ENCODE peak calls at places on chromosomes 11 and 22, in five cellular contexts. One of them, this sample, is unnamed.

GRCh38 chr22:22397292-22397870 is 111.2 kb downstream of the ZNF280B start:
- DNase-seq in endothelial cell of umbilical vein: no peak
- DNase-seq in NT2/D1: no peak
- DNase-seq in fibroblast of lung: no peak
- DNase-seq in adipocyte: peak; percentile 14
- DNase-seq in this sample: peak; percentile 70

GRCh38 chr22:45503071-45503815 is 560 bp downstream of the FBLN1 start:
- DNase-seq in fibroblast of lung: no peak
- DNase-seq in adipocyte: no peak
- DNase-seq in NT2/D1: no peak
- DNase-seq in endothelial cell of umbilical vein: no peak
- DNase-seq in this sample: peak; percentile 81

GRCh38 chr11:117228091-117228490 is 3.8 kb downstream of the PCSK7 start:
- DNase-seq in endothelial cell of umbilical vein: no peak
- DNase-seq in NT2/D1: no peak
- DNase-seq in adipocyte: no peak
- DNase-seq in fibroblast of lung: no peak
- DNase-seq in this sample: no peak

GRCh38 chr11:84316866-84317560 is 1030.8 kb upstream of the CCDC90B start:
- DNase-seq in NT2/D1: peak; percentile 1
- DNase-seq in endothelial cell of umbilical vein: no peak
- DNase-seq in adipocyte: peak; percentile 15
- DNase-seq in fibroblast of lung: peak; percentile 56
- DNase-seq in this sample: peak; percentile 49

GRCh38 chr11:2690596-2691354 is 9.0 kb downstream of the KCNQ1OT1 start:
- DNase-seq in fibroblast of lung: no peak
- DNase-seq in endothelial cell of umbilical vein: no peak
- DNase-seq in adipocyte: no peak
- DNase-seq in NT2/D1: peak; percentile 49
- DNase-seq in this sample: peak; percentile 56

GRCh38 chr11:70341881-70342429 is 56.4 kb upstream of the CTTN start:
- DNase-seq in NT2/D1: no peak
- DNase-seq in endothelial cell of umbilical vein: no peak
- DNase-seq in adipocyte: no peak
- DNase-seq in fibroblast of lung: no peak
- DNase-seq in this sample: peak; percentile 55

GRCh38 chr11:92125316-92125715 is 99.3 kb upstream of the FAT3 start:
- DNase-seq in fibroblast of lung: no peak
- DNase-seq in NT2/D1: no peak
- DNase-seq in endothelial cell of umbilical vein: no peak
- DNase-seq in adipocyte: no peak
- DNase-seq in this sample: no peak

GRCh38 chr11:65417221-65417701 is 5.3 kb upstream of the NEAT1 start:
- DNase-seq in endothelial cell of umbilical vein: peak; percentile 26
- DNase-seq in adipocyte: peak; percentile 4
- DNase-seq in NT2/D1: no peak
- DNase-seq in fibroblast of lung: no peak
- DNase-seq in this sample: peak; percentile 81

GRCh38 chr11:86464509-86465221 is 90.0 kb downstream of the CCDC81 start:
- DNase-seq in NT2/D1: no peak
- DNase-seq in fibroblast of lung: no peak
- DNase-seq in endothelial cell of umbilical vein: no peak
- DNase-seq in adipocyte: no peak
- DNase-seq in this sample: no peak
- H3K9ac ChIP-seq in NT2/D1: no peak overlapping the region
- H3K9ac ChIP-seq in fibroblast of lung: no peak overlapping the region
- H3K9ac ChIP-seq in endothelial cell of umbilical vein: no peak overlapping the region
- H3K9ac ChIP-seq in adipocyte: no peak overlapping the region
- H3K9ac ChIP-seq in this sample: no peak overlapping the region

GRCh38 chr22:36332623-36333331 is 55.0 kb downstream of the MYH9 start:
- DNase-seq in NT2/D1: no peak
- DNase-seq in adipocyte: no peak
- DNase-seq in endothelial cell of umbilical vein: peak; percentile 64
- DNase-seq in fibroblast of lung: no peak
- DNase-seq in this sample: peak; percentile 69
- H3K9ac ChIP-seq in NT2/D1: no peak overlapping the region
- H3K9ac ChIP-seq in adipocyte: no peak overlapping the region
- H3K9ac ChIP-seq in endothelial cell of umbilical vein: peak overlapping the region; percentile 95
- H3K9ac ChIP-seq in fibroblast of lung: peak overlapping the region; percentile 7
- H3K9ac ChIP-seq in this sample: no peak overlapping the region

GRCh38 chr11:85661972-85662664 is 2.8 kb downstream of the CREBZF start:
- DNase-seq in adipocyte: peak; percentile 64
- DNase-seq in endothelial cell of umbilical vein: peak; percentile 2
- DNase-seq in fibroblast of lung: peak; percentile 38
- DNase-seq in NT2/D1: no peak
- DNase-seq in this sample: no peak
- H3K9ac ChIP-seq in adipocyte: peak overlapping the region; percentile 99
- H3K9ac ChIP-seq in endothelial cell of umbilical vein: peak overlapping the region; percentile 94
- H3K9ac ChIP-seq in fibroblast of lung: peak overlapping the region; percentile 11
- H3K9ac ChIP-seq in NT2/D1: no peak overlapping the region
- H3K9ac ChIP-seq in this sample: peak overlapping the region; percentile 95

DNA sequence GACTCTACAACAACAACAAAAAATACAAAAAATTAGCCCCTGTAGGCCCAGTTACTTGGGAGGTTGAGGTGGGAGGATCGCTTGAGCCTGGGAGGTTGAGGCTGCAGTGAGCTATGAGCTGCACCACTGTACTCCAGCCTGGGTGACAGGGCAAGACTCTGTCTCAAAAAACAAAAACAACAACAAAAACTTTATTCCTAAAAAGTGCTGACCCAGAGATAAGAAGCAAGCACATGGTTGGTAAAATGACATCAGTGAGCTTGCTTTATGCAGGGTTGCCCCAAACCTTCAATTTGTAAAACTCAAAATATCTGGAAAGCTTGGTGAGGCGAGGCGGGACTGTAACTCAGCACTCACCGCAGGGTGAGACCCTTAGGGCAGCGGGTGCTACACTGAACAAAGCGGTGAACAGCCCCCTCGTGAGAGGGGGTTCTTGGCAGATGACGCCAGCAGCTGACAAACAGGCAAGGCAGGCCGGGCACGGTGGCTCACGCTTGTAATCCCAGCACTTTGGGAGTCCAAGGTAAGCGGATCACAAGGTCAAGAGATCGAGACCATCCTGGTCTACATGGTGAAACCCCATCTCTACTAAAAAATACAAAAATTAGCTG is 3.5 kb upstream of the TCIRG1 start:
- DNase-seq in NT2/D1: no peak
- DNase-seq in fibroblast of lung: no peak
- DNase-seq in endothelial cell of umbilical vein: no peak
- DNase-seq in adipocyte: no peak
- DNase-seq in this sample: no peak
- H3K9ac ChIP-seq in NT2/D1: no peak overlapping the region
- H3K9ac ChIP-seq in fibroblast of lung: no peak overlapping the region
- H3K9ac ChIP-seq in endothelial cell of umbilical vein: no peak overlapping the region
- H3K9ac ChIP-seq in adipocyte: no peak overlapping the region
- H3K9ac ChIP-seq in this sample: no peak overlapping the region

This sample was measured in endodermal cell.